ENCODE peak calls at places on chromosomes 1 and 21, in six cellular contexts. One of them, this sample, is unnamed.

GRCh38 chr1:10606070-10606469 is 131.3 kb downstream of the PEX14 start:
- DNase-seq in AG10803: no peak
- DNase-seq in PC-3: no peak
- DNase-seq in HFFc6: no peak
- DNase-seq in B cell: no peak
- DNase-seq in heart left ventricle: no peak
- DNase-seq in this sample: no peak

GRCh38 chr21:37245151-37245550 is 22.0 kb downstream of the VPS26C start:
- DNase-seq in AG10803: no peak
- DNase-seq in PC-3: no peak
- DNase-seq in HFFc6: no peak
- DNase-seq in B cell: no peak
- DNase-seq in heart left ventricle: no peak
- DNase-seq in this sample: no peak

GRCh38 chr1:43008425-43009108 is 49.9 kb upstream of the SLC2A1 start:
- DNase-seq in AG10803: no peak
- DNase-seq in PC-3: no peak
- DNase-seq in HFFc6: no peak
- DNase-seq in B cell: no peak
- DNase-seq in heart left ventricle: no peak
- DNase-seq in this sample: no peak

GRCh38 chr1:52164604-52165003 is 22.7 kb downstream of the ZFYVE9 start:
- DNase-seq in AG10803: no peak
- DNase-seq in PC-3: peak; percentile 6
- DNase-seq in HFFc6: peak; percentile 49
- DNase-seq in B cell: no peak
- DNase-seq in heart left ventricle: no peak
- DNase-seq in this sample: no peak

GRCh38 chr1:67685558-67686271 is 714 bp downstream of the GADD45A start:
- DNase-seq in AG10803: peak; percentile 54
- DNase-seq in PC-3: peak; percentile 46
- DNase-seq in HFFc6: no peak
- DNase-seq in B cell: no peak
- DNase-seq in heart left ventricle: peak; percentile 47
- DNase-seq in this sample: peak; percentile 75

GRCh38 chr21:15444118-15444960 is 285.4 kb upstream of the USP25 start:
- DNase-seq in AG10803: no peak
- DNase-seq in PC-3: no peak
- DNase-seq in HFFc6: no peak
- DNase-seq in B cell: no peak
- DNase-seq in heart left ventricle: no peak
- DNase-seq in this sample: no peak

GRCh38 chr1:25715888-25716287 is 84.1 kb upstream of the SELENON start:
- DNase-seq in AG10803: no peak
- DNase-seq in PC-3: no peak
- DNase-seq in HFFc6: no peak
- DNase-seq in B cell: no peak
- DNase-seq in heart left ventricle: no peak
- DNase-seq in this sample: no peak

GRCh38 chr21:44290327-44291077 is 4.8 kb downstream of the AIRE start:
- DNase-seq in AG10803: no peak
- DNase-seq in PC-3: no peak
- DNase-seq in HFFc6: no peak
- DNase-seq in B cell: no peak
- DNase-seq in heart left ventricle: no peak
- DNase-seq in this sample: no peak

GRCh38 chr1:61183471-61184034 is 101.2 kb downstream of the NFIA start:
- DNase-seq in AG10803: peak; percentile 31
- DNase-seq in PC-3: no peak
- DNase-seq in HFFc6: no peak
- DNase-seq in B cell: no peak
- DNase-seq in heart left ventricle: peak; percentile 47
- DNase-seq in this sample: no peak

GRCh38 chr1:186236921-186237320 is 138.1 kb downstream of the TPR start:
- DNase-seq in AG10803: peak; percentile 93
- DNase-seq in PC-3: peak; percentile 76
- DNase-seq in HFFc6: peak; percentile 91
- DNase-seq in B cell: no peak
- DNase-seq in heart left ventricle: no peak
- DNase-seq in this sample: no peak

GRCh38 chr1:17664322-17664721 is 90.8 kb upstream of the ACTL8 start:
- DNase-seq in AG10803: no peak
- DNase-seq in PC-3: no peak
- DNase-seq in HFFc6: no peak
- DNase-seq in B cell: no peak
- DNase-seq in heart left ventricle: no peak
- DNase-seq in this sample: no peak

GRCh38 chr1:10694274-10694632 is 102.2 kb downstream of the CASZ1 start:
- DNase-seq in AG10803: no peak
- DNase-seq in PC-3: no peak
- DNase-seq in HFFc6: no peak
- DNase-seq in B cell: peak; percentile 55
- DNase-seq in heart left ventricle: no peak
- DNase-seq in this sample: peak; percentile 67

GRCh38 chr1:183365093-183365492 is 53.1 kb downstream of the NMNAT2 start:
- DNase-seq in AG10803: no peak
- DNase-seq in PC-3: no peak
- DNase-seq in HFFc6: no peak
- DNase-seq in B cell: no peak
- DNase-seq in heart left ventricle: no peak
- DNase-seq in this sample: no peak

GRCh38 chr1:117590273-117590925 is 15.4 kb upstream of the TENT5C start:
- DNase-seq in AG10803: no peak
- DNase-seq in PC-3: peak; percentile 6
- DNase-seq in HFFc6: no peak
- DNase-seq in B cell: peak; percentile 18
- DNase-seq in heart left ventricle: no peak
- DNase-seq in this sample: no peak

GRCh38 chr1:239308701-239309333 is 77.6 kb upstream of the CHRM3 start:
- DNase-seq in AG10803: no peak
- DNase-seq in PC-3: peak; percentile 66
- DNase-seq in HFFc6: no peak
- DNase-seq in B cell: no peak
- DNase-seq in heart left ventricle: no peak
- DNase-seq in this sample: peak; percentile 58

GRCh38 chr1:229452956-229453801 is 19.3 kb upstream of the ACTA1 start:
- DNase-seq in AG10803: peak; percentile 43
- DNase-seq in PC-3: peak; percentile 52
- DNase-seq in HFFc6: peak; percentile 29
- DNase-seq in B cell: no peak
- DNase-seq in heart left ventricle: no peak
- DNase-seq in this sample: no peak

GRCh38 chr1:8241417-8242014 is 76.4 kb upstream of the SLC45A1 start:
- DNase-seq in AG10803: no peak
- DNase-seq in PC-3: peak; percentile 16
- DNase-seq in HFFc6: no peak
- DNase-seq in B cell: no peak
- DNase-seq in heart left ventricle: no peak
- DNase-seq in this sample: no peak

GRCh38 chr21:42721341-42721824 is 68.0 kb downstream of the PDE9A start:
- DNase-seq in AG10803: peak; percentile 6
- DNase-seq in PC-3: peak; percentile 50
- DNase-seq in HFFc6: no peak
- DNase-seq in B cell: no peak
- DNase-seq in heart left ventricle: peak; percentile 32
- DNase-seq in this sample: no peak

GRCh38 chr1:147561473-147561840 is 20.2 kb downstream of the BCL9 start:
- DNase-seq in AG10803: no peak
- DNase-seq in PC-3: no peak
- DNase-seq in HFFc6: no peak
- DNase-seq in B cell: no peak
- DNase-seq in heart left ventricle: no peak
- DNase-seq in this sample: no peak

GRCh38 chr1:203968728-203969127 is 104.2 kb upstream of the SOX13 start:
- DNase-seq in AG10803: peak; percentile 5
- DNase-seq in PC-3: no peak
- DNase-seq in HFFc6: no peak
- DNase-seq in B cell: no peak
- DNase-seq in heart left ventricle: peak; percentile 51
- DNase-seq in this sample: no peak

GRCh38 chr1:172254521-172255222 is 165.8 kb upstream of the C1orf105 start:
- DNase-seq in AG10803: peak; percentile 88
- DNase-seq in PC-3: peak; percentile 98
- DNase-seq in HFFc6: peak; percentile 80
- DNase-seq in B cell: no peak
- DNase-seq in heart left ventricle: no peak
- DNase-seq in this sample: no peak

DNA sequence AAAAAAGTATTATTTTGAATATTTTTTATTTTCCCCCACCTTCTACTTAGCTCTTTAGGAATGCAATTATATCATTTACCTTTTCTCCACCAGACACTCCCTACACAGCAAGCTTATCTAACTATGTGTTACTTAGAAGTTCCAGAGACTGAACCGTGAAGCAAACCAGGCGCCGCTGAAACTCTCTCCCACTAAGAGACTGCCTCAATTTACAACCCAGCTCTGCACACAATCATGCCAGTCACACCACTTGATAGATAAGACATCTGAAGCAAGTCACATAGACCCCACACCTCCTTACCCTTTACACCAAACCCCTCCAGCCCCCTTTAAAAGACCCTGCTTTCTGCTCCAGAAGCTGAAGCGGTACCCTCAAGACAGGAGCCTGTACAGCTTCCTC is 245.5 kb downstream of the S1PR1 start:
- DNase-seq in AG10803: no peak
- DNase-seq in PC-3: no peak
- DNase-seq in HFFc6: no peak
- DNase-seq in B cell: no peak
- DNase-seq in heart left ventricle: no peak
- DNase-seq in this sample: no peak
- TF ChIP-seq CTCF in AG10803: no peak
- TF ChIP-seq CTCF in PC-3: no peak
- TF ChIP-seq CTCF in HFFc6: no peak
- TF ChIP-seq CTCF in B cell: no peak
- TF ChIP-seq CTCF in heart left ventricle: no peak
- TF ChIP-seq CTCF in this sample: no peak

DNA sequence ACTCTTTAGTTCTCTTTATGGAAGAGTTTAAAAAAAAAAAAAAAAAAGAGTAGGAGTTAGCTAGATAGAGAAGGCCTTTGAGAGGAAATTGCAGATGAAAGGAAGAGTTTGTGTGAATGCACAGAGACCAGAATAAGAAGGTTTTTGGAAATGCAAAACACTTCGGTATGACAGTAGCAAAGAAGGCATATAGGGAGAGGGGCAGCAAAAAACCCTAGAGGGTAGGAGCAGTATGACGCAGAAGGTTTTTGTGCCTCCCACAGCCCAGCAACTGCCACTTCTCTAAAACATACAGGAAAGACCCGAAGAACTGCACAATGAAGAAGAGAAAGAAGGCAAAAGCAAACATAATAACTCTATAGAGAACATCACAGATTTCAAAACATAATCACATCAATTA is 84.3 kb downstream of the WDR64 start:
- DNase-seq in AG10803: no peak
- DNase-seq in PC-3: no peak
- DNase-seq in HFFc6: no peak
- DNase-seq in B cell: no peak
- DNase-seq in heart left ventricle: no peak
- DNase-seq in this sample: peak; percentile 3
- TF ChIP-seq CTCF in AG10803: no peak
- TF ChIP-seq CTCF in PC-3: no peak
- TF ChIP-seq CTCF in HFFc6: no peak
- TF ChIP-seq CTCF in B cell: no peak
- TF ChIP-seq CTCF in heart left ventricle: no peak
- TF ChIP-seq CTCF in this sample: no peak

GRCh38 chr1:236308827-236309226 is 27.1 kb upstream of the ERO1B start:
- DNase-seq in AG10803: no peak
- DNase-seq in PC-3: no peak
- DNase-seq in HFFc6: no peak
- DNase-seq in B cell: no peak
- DNase-seq in heart left ventricle: no peak
- DNase-seq in this sample: no peak

GRCh38 chr1:236307437-236307836 is 25.7 kb upstream of the ERO1B start:
- DNase-seq in AG10803: no peak
- DNase-seq in PC-3: no peak
- DNase-seq in HFFc6: no peak
- DNase-seq in B cell: no peak
- DNase-seq in heart left ventricle: no peak
- DNase-seq in this sample: no peak

GRCh38 chr1:236315092-236315491 is 33.3 kb upstream of the ERO1B start:
- DNase-seq in AG10803: no peak
- DNase-seq in PC-3: no peak
- DNase-seq in HFFc6: no peak
- DNase-seq in B cell: no peak
- DNase-seq in heart left ventricle: no peak
- DNase-seq in this sample: no peak

GRCh38 chr1:236313412-236313811 is 31.7 kb upstream of the ERO1B start:
- DNase-seq in AG10803: no peak
- DNase-seq in PC-3: no peak
- DNase-seq in HFFc6: no peak
- DNase-seq in B cell: no peak
- DNase-seq in heart left ventricle: no peak
- DNase-seq in this sample: no peak

DNA sequence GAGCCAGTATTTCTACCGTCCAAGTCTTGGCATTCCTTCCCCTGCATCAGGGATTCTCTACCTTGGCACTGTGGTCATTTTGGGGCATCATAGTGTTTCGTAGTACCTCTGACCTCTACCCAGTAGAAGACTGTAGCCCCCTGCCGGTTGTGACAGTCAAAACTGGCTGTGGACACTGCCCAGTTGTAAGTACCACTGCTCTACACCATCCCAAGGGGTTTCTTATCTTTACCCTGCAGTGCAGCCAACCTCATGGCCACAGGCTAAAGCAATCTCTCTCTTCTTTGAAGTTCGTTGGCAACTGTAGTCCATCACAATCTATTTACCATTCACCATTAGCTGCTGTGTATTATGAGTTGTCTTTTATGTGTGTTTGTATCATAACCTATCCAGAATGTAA is 29.3 kb upstream of the ERO1B start:
- DNase-seq in AG10803: no peak
- DNase-seq in PC-3: no peak
- DNase-seq in HFFc6: no peak
- DNase-seq in B cell: no peak
- DNase-seq in heart left ventricle: no peak
- DNase-seq in this sample: peak; percentile 5
- TF ChIP-seq CTCF in AG10803: peak; percentile 6
- TF ChIP-seq CTCF in PC-3: no peak
- TF ChIP-seq CTCF in HFFc6: no peak
- TF ChIP-seq CTCF in B cell: no peak
- TF ChIP-seq CTCF in heart left ventricle: no peak
- TF ChIP-seq CTCF in this sample: no peak

GRCh38 chr1:205229399-205229861 is 1.7 kb downstream of the TMCC2 start:
- DNase-seq in AG10803: peak; percentile 31
- DNase-seq in PC-3: peak; percentile 83
- DNase-seq in HFFc6: peak; percentile 26
- DNase-seq in B cell: peak; percentile 76
- DNase-seq in heart left ventricle: peak; percentile 46
- DNase-seq in this sample: peak; percentile 85

GRCh38 chr1:205225901-205226765 is 1.6 kb upstream of the TMCC2 start:
- DNase-seq in AG10803: peak; percentile 70
- DNase-seq in PC-3: peak; percentile 15
- DNase-seq in HFFc6: peak; percentile 53
- DNase-seq in B cell: no peak
- DNase-seq in heart left ventricle: no peak
- DNase-seq in this sample: peak; percentile 35

GRCh38 chr1:205227584-205228006 is at the start of gene TMCC2:
- DNase-seq in AG10803: peak; percentile 84
- DNase-seq in PC-3: peak; percentile 92
- DNase-seq in HFFc6: peak; percentile 82
- DNase-seq in B cell: peak; percentile 79
- DNase-seq in heart left ventricle: peak; percentile 93
- DNase-seq in this sample: peak; percentile 93

GRCh38 chr1:205226868-205227583 is 720 bp upstream of the TMCC2 start:
- DNase-seq in AG10803: peak; percentile 44
- DNase-seq in PC-3: peak; percentile 63
- DNase-seq in HFFc6: peak; percentile 73
- DNase-seq in B cell: no peak
- DNase-seq in heart left ventricle: no peak
- DNase-seq in this sample: peak; percentile 26

GRCh38 chr1:205228052-205228451 is 306 bp downstream of the TMCC2 start:
- DNase-seq in AG10803: no peak
- DNase-seq in PC-3: no peak
- DNase-seq in HFFc6: no peak
- DNase-seq in B cell: no peak
- DNase-seq in heart left ventricle: no peak
- DNase-seq in this sample: peak; percentile 20
- TF ChIP-seq CTCF in AG10803: no peak
- TF ChIP-seq CTCF in PC-3: no peak
- TF ChIP-seq CTCF in HFFc6: no peak
- TF ChIP-seq CTCF in B cell: no peak
- TF ChIP-seq CTCF in heart left ventricle: no peak
- TF ChIP-seq CTCF in this sample: no peak